ENCODE peak calls at places on chromosomes 16 and 17, in nine cellular contexts. P is LoVo, T is aorta, A is neuronal stem cell, N is neural progenitor cell, W is activated T-helper 1 cell treated with Interleukin-2 at 50 U/mL for 16 hours, Q is DMS153, I is fibroblast of lung, G is A549. V is an unnamed sample.

GRCh38 chr16:67245674-67246080 is 1.6 kb downstream of the FHOD1 start:
- DNase-seq in N (no peak), T (no peak), A (no peak), Q (no peak), P (no peak), I (no peak), G (no peak), W (no peak), V (no peak)

GRCh38 chr16:64892843-64893242 is 229.0 kb downstream of the CDH11 start:
- DNase-seq in I (peak; percentile 96), W (no peak), N (no peak), G (no peak), A (no peak), P (no peak), Q (no peak), T (no peak), V (no peak)

GRCh38 chr17:4485676-4486646 is 12.7 kb upstream of the SPNS2 start:
- DNase-seq in I (no peak), T (no peak), P (no peak), A (no peak), W (peak; percentile 45), Q (no peak), G (no peak), N (no peak), V (no peak)

GRCh38 chr16:30184430-30185140 is 1.2 kb downstream of the CORO1A start:
- DNase-seq in Q (peak; percentile 64), P (no peak), I (no peak), G (no peak), A (no peak), N (no peak), T (peak; percentile 69), W (peak; percentile 39), V (peak; percentile 34)

GRCh38 chr17:32929288-32929574 is 1.3 kb downstream of the TMEM98 start:
- DNase-seq in I (peak; percentile 18), W (no peak), N (peak; percentile 72), A (no peak), G (no peak), P (no peak), T (no peak), Q (no peak), V (no peak)

GRCh38 chr17:16199093-16199492 is 16.2 kb downstream of the NCOR1 start:
- DNase-seq in I (no peak), Q (no peak), T (no peak), G (no peak), W (no peak), N (no peak), P (no peak), A (no peak), V (no peak)

GRCh38 chr17:66287911-66288310 is 14.5 kb upstream of the PRKCA start:
- DNase-seq in N (no peak), I (no peak), W (no peak), P (peak; percentile 37), A (no peak), G (no peak), T (no peak), Q (no peak), V (no peak)

GRCh38 chr17:7296189-7296861 is 1.9 kb upstream of the YBX2 start:
- DNase-seq in I (peak; percentile 67), N (peak; percentile 94), Q (peak; percentile 43), W (peak; percentile 53), G (peak; percentile 86), P (peak; percentile 89), A (peak; percentile 81), T (peak; percentile 88), V (peak; percentile 54)

GRCh38 chr16:11319529-11320146 is 25.6 kb upstream of the RMI2 start:
- DNase-seq in N (no peak), W (no peak), Q (no peak), P (no peak), A (no peak), G (no peak), T (no peak), I (no peak), V (no peak)

GRCh38 chr17:47882695-47883588 is 13.1 kb upstream of the SP2 start:
- DNase-seq in G (no peak), W (no peak), P (no peak), A (no peak), Q (no peak), T (no peak), I (no peak), N (no peak), V (no peak)

GRCh38 chr16:11620243-11621003 is 33.7 kb upstream of the LITAF start:
- DNase-seq in I (no peak), P (no peak), T (no peak), W (no peak), Q (no peak), N (no peak), A (no peak), G (no peak), V (no peak)

GRCh38 chr17:37490022-37490587 is 414 bp downstream of the DUSP14 start:
- DNase-seq in G (peak; percentile 46), N (peak; percentile 78), I (peak; percentile 61), Q (peak; percentile 14), P (peak; percentile 43), A (peak; percentile 66), W (peak; percentile 60), T (peak; percentile 74), V (peak; percentile 43)

GRCh38 chr16:53745126-53745525 is 41.2 kb downstream of the FTO start:
- DNase-seq in I (peak; percentile 84), Q (no peak), W (no peak), G (no peak), N (no peak), T (no peak), A (no peak), P (no peak), V (no peak)

GRCh38 chr16:7997966-7998365 is 592.3 kb downstream of the TMEM114 start:
- DNase-seq in W (no peak), I (no peak), Q (no peak), G (no peak), A (no peak), P (no peak), N (no peak), T (no peak), V (no peak)

GRCh38 chr16:46862555-46863447 is 21.4 kb upstream of the GPT2 start:
- DNase-seq in N (no peak), W (no peak), P (no peak), T (no peak), Q (no peak), A (no peak), I (peak; percentile 49), G (no peak), V (no peak)

GRCh38 chr17:2083613-2084128 is 28.8 kb downstream of the HIC1 start:
- DNase-seq in T (no peak), A (no peak), W (no peak), P (no peak), N (no peak), I (no peak), Q (no peak), G (no peak), V (no peak)

GRCh38 chr17:40614431-40615294 is 33.0 kb downstream of the SMARCE1 start:
- DNase-seq in Q (no peak), N (no peak), W (no peak), G (no peak), I (no peak), T (no peak), P (no peak), A (no peak), V (no peak)

GRCh38 chr17:41635121-41636097 is 11.0 kb upstream of the KRT17 start:
- DNase-seq in N (peak; percentile 48), P (no peak), G (no peak), Q (no peak), I (no peak), A (no peak), W (no peak), T (no peak), V (peak; percentile 5)

GRCh38 chr17:68576811-68577551 is 24.2 kb downstream of the FAM20A start:
- DNase-seq in I (no peak), Q (no peak), T (peak; percentile 53), A (no peak), G (no peak), W (no peak), N (no peak), P (no peak), V (no peak)

GRCh38 chr17:1592751-1593629 is 30.4 kb upstream of the PITPNA start:
- DNase-seq in W (no peak), I (no peak), Q (no peak), A (no peak), P (no peak), T (no peak), G (no peak), N (no peak), V (no peak)

GRCh38 chr17:27565874-27566672 is 64.9 kb upstream of the LGALS9 start:
- DNase-seq in A (no peak), T (no peak), W (no peak), N (no peak), Q (no peak), G (no peak), P (no peak), I (peak; percentile 75), V (no peak)

GRCh38 chr16:5054876-5055865 is 10.6 kb downstream of the C16orf89 start:
- DNase-seq in W (no peak), G (no peak), T (no peak), Q (no peak), N (no peak), A (no peak), P (no peak), I (no peak), V (no peak)

GRCh38 chr17:78669975-78670518 is 92.9 kb upstream of the DNAH17 start:
- DNase-seq in Q (no peak), I (no peak), W (no peak), P (no peak), G (no peak), A (no peak), N (no peak), T (no peak), V (no peak)

GRCh38 chr16:30658731-30659506 is 688 bp downstream of the FBRS start:
- DNase-seq in I (peak; percentile 96), P (no peak), N (peak; percentile 94), A (peak; percentile 94), G (peak; percentile 78), T (peak; percentile 88), W (no peak), Q (peak; percentile 93), V (peak; percentile 99)

GRCh38 chr16:11064202-11064540 is 119.8 kb downstream of the CLEC16A start:
- DNase-seq in P (no peak), Q (no peak), T (no peak), N (no peak), A (no peak), I (no peak), W (no peak), G (no peak), V (no peak)

GRCh38 chr17:68613739-68614298 is 12.7 kb upstream of the FAM20A start:
- DNase-seq in Q (no peak), W (no peak), G (peak; percentile 21), I (no peak), T (no peak), N (peak; percentile 83), P (no peak), A (peak; percentile 48), V (peak; percentile 38)

GRCh38 chr17:64393000-64393402 is 2.3 kb upstream of the PECAM1 start:
- DNase-seq in P (no peak), G (no peak), T (no peak), W (no peak), Q (no peak), A (no peak), N (no peak), I (no peak), V (no peak)

GRCh38 chr17:9890124-9890523 is 14.9 kb downstream of the RCVRN start:
- DNase-seq in Q (no peak), N (peak; percentile 75), T (no peak), P (peak; percentile 38), G (peak; percentile 52), W (no peak), I (no peak), A (peak; percentile 31), V (no peak)

GRCh38 chr17:80516533-80516932 is 28.1 kb upstream of the RPTOR start:
- DNase-seq in Q (no peak), W (no peak), N (no peak), I (no peak), T (no peak), A (no peak), P (no peak), G (no peak), V (no peak)

GRCh38 chr17:69320210-69320907 is 6.6 kb downstream of the ABCA5 start:
- DNase-seq in G (no peak), P (no peak), A (no peak), T (no peak), N (no peak), I (no peak), W (no peak), Q (no peak), V (no peak)

GRCh38 chr17:40301315-40301714 is 7.7 kb upstream of the RARA start:
- DNase-seq in I (no peak), P (no peak), T (no peak), W (no peak), G (no peak), A (no peak), Q (no peak), N (no peak), V (no peak)

V was measured in NCI-H1092 treated with DMSO at 0.1 percent for 48 hours.